ENCODE peak calls at places on chromosomes 7 and 10, in six cellular contexts. One of them, this sample, is unnamed.

GRCh38 chr10:55852850-55853249 is 508.2 kb downstream of the ZWINT start:
- DNase-seq in stimulated activated CD4-positive, alpha-beta T cell treated with anti-CD3 and anti-CD28 coated beads, Interleukin-1b, Interleukin-23, amount 100 ng/mL, for 4 hours: no peak
- DNase-seq in NB4: no peak
- DNase-seq in Peyer's patch: no peak
- DNase-seq in fibroblast of mammary gland: no peak
- DNase-seq in stimulated activated CD8-positive, alpha-beta memory T cell treated with anti-CD3 and anti-CD28 coated beads, Interleukin-4, amount 100 ng/mL, for 4 hours: no peak
- DNase-seq in this sample: no peak

GRCh38 chr7:159096736-159097581 is 47.7 kb downstream of the VIPR2 start:
- DNase-seq in stimulated activated CD4-positive, alpha-beta T cell treated with anti-CD3 and anti-CD28 coated beads, Interleukin-1b, Interleukin-23, amount 100 ng/mL, for 4 hours: no peak
- DNase-seq in NB4: peak
- DNase-seq in Peyer's patch: peak
- DNase-seq in fibroblast of mammary gland: no peak
- DNase-seq in stimulated activated CD8-positive, alpha-beta memory T cell treated with anti-CD3 and anti-CD28 coated beads, Interleukin-4, amount 100 ng/mL, for 4 hours: no peak
- DNase-seq in this sample: no peak

GRCh38 chr7:87926581-87927461 is 7.2 kb upstream of the ADAM22 start:
- DNase-seq in stimulated activated CD4-positive, alpha-beta T cell treated with anti-CD3 and anti-CD28 coated beads, Interleukin-1b, Interleukin-23, amount 100 ng/mL, for 4 hours: no peak
- DNase-seq in NB4: peak
- DNase-seq in Peyer's patch: peak
- DNase-seq in fibroblast of mammary gland: peak
- DNase-seq in stimulated activated CD8-positive, alpha-beta memory T cell treated with anti-CD3 and anti-CD28 coated beads, Interleukin-4, amount 100 ng/mL, for 4 hours: no peak
- DNase-seq in this sample: peak

GRCh38 chr10:59036311-59037017 is 140.0 kb upstream of the PHYHIPL start:
- DNase-seq in stimulated activated CD4-positive, alpha-beta T cell treated with anti-CD3 and anti-CD28 coated beads, Interleukin-1b, Interleukin-23, amount 100 ng/mL, for 4 hours: no peak
- DNase-seq in NB4: no peak
- DNase-seq in Peyer's patch: no peak
- DNase-seq in fibroblast of mammary gland: no peak
- DNase-seq in stimulated activated CD8-positive, alpha-beta memory T cell treated with anti-CD3 and anti-CD28 coated beads, Interleukin-4, amount 100 ng/mL, for 4 hours: no peak
- DNase-seq in this sample: no peak

GRCh38 chr7:28759373-28760013 is 198.6 kb downstream of the TRIL start:
- DNase-seq in stimulated activated CD4-positive, alpha-beta T cell treated with anti-CD3 and anti-CD28 coated beads, Interleukin-1b, Interleukin-23, amount 100 ng/mL, for 4 hours: no peak
- DNase-seq in NB4: no peak
- DNase-seq in Peyer's patch: no peak
- DNase-seq in fibroblast of mammary gland: no peak
- DNase-seq in stimulated activated CD8-positive, alpha-beta memory T cell treated with anti-CD3 and anti-CD28 coated beads, Interleukin-4, amount 100 ng/mL, for 4 hours: no peak
- DNase-seq in this sample: no peak

GRCh38 chr10:35127289-35127891 is 744 bp downstream of the CREM start:
- DNase-seq in stimulated activated CD4-positive, alpha-beta T cell treated with anti-CD3 and anti-CD28 coated beads, Interleukin-1b, Interleukin-23, amount 100 ng/mL, for 4 hours: peak
- DNase-seq in NB4: peak
- DNase-seq in Peyer's patch: peak
- DNase-seq in fibroblast of mammary gland: peak
- DNase-seq in stimulated activated CD8-positive, alpha-beta memory T cell treated with anti-CD3 and anti-CD28 coated beads, Interleukin-4, amount 100 ng/mL, for 4 hours: no peak
- DNase-seq in this sample: peak

GRCh38 chr10:95651346-95652115 is 5.0 kb downstream of the ALDH18A1 start:
- DNase-seq in stimulated activated CD4-positive, alpha-beta T cell treated with anti-CD3 and anti-CD28 coated beads, Interleukin-1b, Interleukin-23, amount 100 ng/mL, for 4 hours: no peak
- DNase-seq in NB4: peak
- DNase-seq in Peyer's patch: no peak
- DNase-seq in fibroblast of mammary gland: no peak
- DNase-seq in stimulated activated CD8-positive, alpha-beta memory T cell treated with anti-CD3 and anti-CD28 coated beads, Interleukin-4, amount 100 ng/mL, for 4 hours: no peak
- DNase-seq in this sample: no peak

GRCh38 chr10:78935697-78936407 is 132.9 kb upstream of the ZMIZ1 start:
- DNase-seq in stimulated activated CD4-positive, alpha-beta T cell treated with anti-CD3 and anti-CD28 coated beads, Interleukin-1b, Interleukin-23, amount 100 ng/mL, for 4 hours: no peak
- DNase-seq in NB4: no peak
- DNase-seq in Peyer's patch: no peak
- DNase-seq in fibroblast of mammary gland: no peak
- DNase-seq in stimulated activated CD8-positive, alpha-beta memory T cell treated with anti-CD3 and anti-CD28 coated beads, Interleukin-4, amount 100 ng/mL, for 4 hours: no peak
- DNase-seq in this sample: no peak

GRCh38 chr10:132570771-132571564 is 33.4 kb downstream of the INPP5A start:
- DNase-seq in stimulated activated CD4-positive, alpha-beta T cell treated with anti-CD3 and anti-CD28 coated beads, Interleukin-1b, Interleukin-23, amount 100 ng/mL, for 4 hours: no peak
- DNase-seq in NB4: peak
- DNase-seq in Peyer's patch: peak
- DNase-seq in fibroblast of mammary gland: no peak
- DNase-seq in stimulated activated CD8-positive, alpha-beta memory T cell treated with anti-CD3 and anti-CD28 coated beads, Interleukin-4, amount 100 ng/mL, for 4 hours: no peak
- DNase-seq in this sample: no peak

GRCh38 chr10:51074238-51075028 is at the start of gene PRKG1:
- DNase-seq in stimulated activated CD4-positive, alpha-beta T cell treated with anti-CD3 and anti-CD28 coated beads, Interleukin-1b, Interleukin-23, amount 100 ng/mL, for 4 hours: no peak
- DNase-seq in NB4: no peak
- DNase-seq in Peyer's patch: peak
- DNase-seq in fibroblast of mammary gland: peak
- DNase-seq in stimulated activated CD8-positive, alpha-beta memory T cell treated with anti-CD3 and anti-CD28 coated beads, Interleukin-4, amount 100 ng/mL, for 4 hours: no peak
- DNase-seq in this sample: peak

GRCh38 chr10:77710081-77710551 is 72.5 kb upstream of the KCNMA1 start:
- DNase-seq in stimulated activated CD4-positive, alpha-beta T cell treated with anti-CD3 and anti-CD28 coated beads, Interleukin-1b, Interleukin-23, amount 100 ng/mL, for 4 hours: no peak
- DNase-seq in NB4: no peak
- DNase-seq in Peyer's patch: no peak
- DNase-seq in fibroblast of mammary gland: no peak
- DNase-seq in stimulated activated CD8-positive, alpha-beta memory T cell treated with anti-CD3 and anti-CD28 coated beads, Interleukin-4, amount 100 ng/mL, for 4 hours: no peak
- DNase-seq in this sample: no peak

This sample was measured in fibroblast of gingiva.